ENCODE peak calls at places on chromosome 14, in nine cellular contexts. One of them, this sample, is unnamed.
A peak's percentile ranks its signal among the peaks of the same experiment; 100 is the strongest.

GRCh38 chr14:103739793-103740501 is 24.3 kb downstream of the ZFYVE21 start:
- DNase-seq in amniotic stem cell: no peak
- DNase-seq in lower lobe of right lung: no peak
- DNase-seq in WTC11: no peak
- DNase-seq in activated T-helper 9 cell treated with anti-CD3 and anti-CD28 coated beads, Interleukin-2, amount 50 U/mL, for 16 hours: no peak
- DNase-seq in DMS153: no peak
- DNase-seq in endothelial cell: no peak
- DNase-seq in lower leg skin: peak; percentile 82
- DNase-seq in RKO: no peak
- DNase-seq in this sample: no peak

GRCh38 chr14:90273532-90273931 is 17.2 kb downstream of the PSMC1 start:
- DNase-seq in amniotic stem cell: no peak
- DNase-seq in lower lobe of right lung: no peak
- DNase-seq in WTC11: no peak
- DNase-seq in activated T-helper 9 cell treated with anti-CD3 and anti-CD28 coated beads, Interleukin-2, amount 50 U/mL, for 16 hours: no peak
- DNase-seq in DMS153: no peak
- DNase-seq in endothelial cell: no peak
- DNase-seq in lower leg skin: no peak
- DNase-seq in RKO: no peak
- DNase-seq in this sample: no peak

GRCh38 chr14:60722163-60722835 is 1.9 kb downstream of the SIX4 start:
- DNase-seq in amniotic stem cell: no peak
- DNase-seq in lower lobe of right lung: peak; percentile 47
- DNase-seq in WTC11: peak; percentile 69
- DNase-seq in activated T-helper 9 cell treated with anti-CD3 and anti-CD28 coated beads, Interleukin-2, amount 50 U/mL, for 16 hours: peak; percentile 1
- DNase-seq in DMS153: no peak
- DNase-seq in endothelial cell: peak; percentile 49
- DNase-seq in lower leg skin: peak; percentile 84
- DNase-seq in RKO: peak; percentile 77
- DNase-seq in this sample: no peak

GRCh38 chr14:77353469-77354141 is 23.3 kb downstream of the TMED8 start:
- DNase-seq in amniotic stem cell: no peak
- DNase-seq in lower lobe of right lung: no peak
- DNase-seq in WTC11: no peak
- DNase-seq in activated T-helper 9 cell treated with anti-CD3 and anti-CD28 coated beads, Interleukin-2, amount 50 U/mL, for 16 hours: no peak
- DNase-seq in DMS153: no peak
- DNase-seq in endothelial cell: no peak
- DNase-seq in lower leg skin: no peak
- DNase-seq in RKO: no peak
- DNase-seq in this sample: no peak

GRCh38 chr14:102076793-102077759 is 9.8 kb downstream of the HSP90AA1 start:
- DNase-seq in amniotic stem cell: no peak
- DNase-seq in lower lobe of right lung: no peak
- DNase-seq in WTC11: no peak
- DNase-seq in activated T-helper 9 cell treated with anti-CD3 and anti-CD28 coated beads, Interleukin-2, amount 50 U/mL, for 16 hours: no peak
- DNase-seq in DMS153: no peak
- DNase-seq in endothelial cell: no peak
- DNase-seq in lower leg skin: no peak
- DNase-seq in RKO: no peak
- DNase-seq in this sample: no peak

GRCh38 chr14:92690171-92691011 is 58.0 kb downstream of the LGMN start:
- DNase-seq in amniotic stem cell: no peak
- DNase-seq in lower lobe of right lung: no peak
- DNase-seq in WTC11: peak; percentile 28
- DNase-seq in activated T-helper 9 cell treated with anti-CD3 and anti-CD28 coated beads, Interleukin-2, amount 50 U/mL, for 16 hours: no peak
- DNase-seq in DMS153: peak; percentile 61
- DNase-seq in endothelial cell: peak; percentile 47
- DNase-seq in lower leg skin: no peak
- DNase-seq in RKO: peak; percentile 69
- DNase-seq in this sample: no peak

GRCh38 chr14:52485350-52485960 is 66.8 kb downstream of the TXNDC16 start:
- DNase-seq in amniotic stem cell: no peak
- DNase-seq in lower lobe of right lung: no peak
- DNase-seq in WTC11: no peak
- DNase-seq in activated T-helper 9 cell treated with anti-CD3 and anti-CD28 coated beads, Interleukin-2, amount 50 U/mL, for 16 hours: no peak
- DNase-seq in DMS153: no peak
- DNase-seq in endothelial cell: no peak
- DNase-seq in lower leg skin: no peak
- DNase-seq in RKO: no peak
- DNase-seq in this sample: no peak

GRCh38 chr14:83556746-83557460 is 1973.0 kb upstream of the FLRT2 start:
- DNase-seq in amniotic stem cell: no peak
- DNase-seq in lower lobe of right lung: no peak
- DNase-seq in WTC11: no peak
- DNase-seq in activated T-helper 9 cell treated with anti-CD3 and anti-CD28 coated beads, Interleukin-2, amount 50 U/mL, for 16 hours: no peak
- DNase-seq in DMS153: no peak
- DNase-seq in endothelial cell: no peak
- DNase-seq in lower leg skin: no peak
- DNase-seq in RKO: no peak
- DNase-seq in this sample: no peak

GRCh38 chr14:95482967-95483842 is 33.2 kb downstream of the SYNE3 start:
- DNase-seq in amniotic stem cell: peak; percentile 84
- DNase-seq in lower lobe of right lung: peak; percentile 64
- DNase-seq in WTC11: no peak
- DNase-seq in activated T-helper 9 cell treated with anti-CD3 and anti-CD28 coated beads, Interleukin-2, amount 50 U/mL, for 16 hours: no peak
- DNase-seq in DMS153: no peak
- DNase-seq in endothelial cell: no peak
- DNase-seq in lower leg skin: peak; percentile 96
- DNase-seq in RKO: peak; percentile 76
- DNase-seq in this sample: no peak

GRCh38 chr14:23478109-23478698 is 8.7 kb downstream of the NGDN start:
- DNase-seq in amniotic stem cell: no peak
- DNase-seq in lower lobe of right lung: peak; percentile 52
- DNase-seq in WTC11: peak; percentile 49
- DNase-seq in activated T-helper 9 cell treated with anti-CD3 and anti-CD28 coated beads, Interleukin-2, amount 50 U/mL, for 16 hours: peak; percentile 30
- DNase-seq in DMS153: peak; percentile 45
- DNase-seq in endothelial cell: peak; percentile 57
- DNase-seq in lower leg skin: no peak
- DNase-seq in RKO: peak; percentile 75
- DNase-seq in this sample: no peak

GRCh38 chr14:70890842-70891442 is 16.3 kb upstream of the PCNX1 start:
- DNase-seq in amniotic stem cell: no peak
- DNase-seq in lower lobe of right lung: no peak
- DNase-seq in WTC11: no peak
- DNase-seq in activated T-helper 9 cell treated with anti-CD3 and anti-CD28 coated beads, Interleukin-2, amount 50 U/mL, for 16 hours: no peak
- DNase-seq in DMS153: no peak
- DNase-seq in endothelial cell: no peak
- DNase-seq in lower leg skin: no peak
- DNase-seq in RKO: no peak
- DNase-seq in this sample: no peak

GRCh38 chr14:62468946-62469345 is 576.3 kb downstream of the KCNH5 start:
- DNase-seq in amniotic stem cell: no peak
- DNase-seq in lower lobe of right lung: no peak
- DNase-seq in WTC11: no peak
- DNase-seq in activated T-helper 9 cell treated with anti-CD3 and anti-CD28 coated beads, Interleukin-2, amount 50 U/mL, for 16 hours: no peak
- DNase-seq in DMS153: no peak
- DNase-seq in endothelial cell: no peak
- DNase-seq in lower leg skin: no peak
- DNase-seq in RKO: no peak
- DNase-seq in this sample: no peak

GRCh38 chr14:73591690-73592448 is at the start of gene ACOT4:
- DNase-seq in amniotic stem cell: no peak
- DNase-seq in lower lobe of right lung: peak; percentile 66
- DNase-seq in WTC11: peak; percentile 59
- DNase-seq in activated T-helper 9 cell treated with anti-CD3 and anti-CD28 coated beads, Interleukin-2, amount 50 U/mL, for 16 hours: peak; percentile 31
- DNase-seq in DMS153: peak; percentile 20
- DNase-seq in endothelial cell: peak; percentile 34
- DNase-seq in lower leg skin: peak; percentile 84
- DNase-seq in RKO: no peak
- DNase-seq in this sample: no peak

GRCh38 chr14:63453443-63453936 is 89.7 kb downstream of the PPP2R5E start:
- DNase-seq in amniotic stem cell: no peak
- DNase-seq in lower lobe of right lung: no peak
- DNase-seq in WTC11: no peak
- DNase-seq in activated T-helper 9 cell treated with anti-CD3 and anti-CD28 coated beads, Interleukin-2, amount 50 U/mL, for 16 hours: no peak
- DNase-seq in DMS153: no peak
- DNase-seq in endothelial cell: no peak
- DNase-seq in lower leg skin: no peak
- DNase-seq in RKO: no peak
- DNase-seq in this sample: no peak

GRCh38 chr14:101128478-101129450 is 225.2 kb upstream of the RTL1 start:
- DNase-seq in amniotic stem cell: no peak
- DNase-seq in lower lobe of right lung: peak; percentile 31
- DNase-seq in WTC11: no peak
- DNase-seq in activated T-helper 9 cell treated with anti-CD3 and anti-CD28 coated beads, Interleukin-2, amount 50 U/mL, for 16 hours: no peak
- DNase-seq in DMS153: no peak
- DNase-seq in endothelial cell: no peak
- DNase-seq in lower leg skin: peak; percentile 77
- DNase-seq in RKO: no peak
- DNase-seq in this sample: no peak

GRCh38 chr14:36684946-36685345 is 23.3 kb downstream of the PAX9 start:
- DNase-seq in amniotic stem cell: no peak
- DNase-seq in lower lobe of right lung: no peak
- DNase-seq in WTC11: no peak
- DNase-seq in activated T-helper 9 cell treated with anti-CD3 and anti-CD28 coated beads, Interleukin-2, amount 50 U/mL, for 16 hours: no peak
- DNase-seq in DMS153: no peak
- DNase-seq in endothelial cell: no peak
- DNase-seq in lower leg skin: no peak
- DNase-seq in RKO: no peak
- DNase-seq in this sample: no peak

GRCh38 chr14:60965402-60965801 is 15.5 kb downstream of the TRMT5 start:
- DNase-seq in amniotic stem cell: peak; percentile 29
- DNase-seq in lower lobe of right lung: no peak
- DNase-seq in WTC11: no peak
- DNase-seq in activated T-helper 9 cell treated with anti-CD3 and anti-CD28 coated beads, Interleukin-2, amount 50 U/mL, for 16 hours: no peak
- DNase-seq in DMS153: no peak
- DNase-seq in endothelial cell: no peak
- DNase-seq in lower leg skin: no peak
- DNase-seq in RKO: peak; percentile 46
- DNase-seq in this sample: no peak

GRCh38 chr14:36655963-36656768 is 5.5 kb upstream of the PAX9 start:
- DNase-seq in amniotic stem cell: no peak
- DNase-seq in lower lobe of right lung: no peak
- DNase-seq in WTC11: peak; percentile 84
- DNase-seq in activated T-helper 9 cell treated with anti-CD3 and anti-CD28 coated beads, Interleukin-2, amount 50 U/mL, for 16 hours: no peak
- DNase-seq in DMS153: peak; percentile 80
- DNase-seq in endothelial cell: peak; percentile 75
- DNase-seq in lower leg skin: no peak
- DNase-seq in RKO: no peak
- DNase-seq in this sample: no peak

GRCh38 chr14:54568821-54569591 is 2.1 kb downstream of the SAMD4A start:
- DNase-seq in amniotic stem cell: no peak
- DNase-seq in lower lobe of right lung: no peak
- DNase-seq in WTC11: no peak
- DNase-seq in activated T-helper 9 cell treated with anti-CD3 and anti-CD28 coated beads, Interleukin-2, amount 50 U/mL, for 16 hours: no peak
- DNase-seq in DMS153: no peak
- DNase-seq in endothelial cell: no peak
- DNase-seq in lower leg skin: peak; percentile 88
- DNase-seq in RKO: peak; percentile 81
- DNase-seq in this sample: no peak

GRCh38 chr14:39219075-39219499 is 14.6 kb upstream of the MIA2 start:
- DNase-seq in amniotic stem cell: no peak
- DNase-seq in lower lobe of right lung: no peak
- DNase-seq in WTC11: no peak
- DNase-seq in activated T-helper 9 cell treated with anti-CD3 and anti-CD28 coated beads, Interleukin-2, amount 50 U/mL, for 16 hours: no peak
- DNase-seq in DMS153: no peak
- DNase-seq in endothelial cell: no peak
- DNase-seq in lower leg skin: no peak
- DNase-seq in RKO: no peak
- DNase-seq in this sample: no peak

GRCh38 chr14:31403707-31404106 is 16.6 kb downstream of the HEATR5A start:
- DNase-seq in amniotic stem cell: no peak
- DNase-seq in lower lobe of right lung: no peak
- DNase-seq in WTC11: no peak
- DNase-seq in activated T-helper 9 cell treated with anti-CD3 and anti-CD28 coated beads, Interleukin-2, amount 50 U/mL, for 16 hours: no peak
- DNase-seq in DMS153: no peak
- DNase-seq in endothelial cell: no peak
- DNase-seq in lower leg skin: no peak
- DNase-seq in RKO: no peak
- DNase-seq in this sample: no peak

GRCh38 chr14:54085137-54085810 is 128.6 kb upstream of the BMP4 start:
- DNase-seq in amniotic stem cell: no peak
- DNase-seq in lower lobe of right lung: no peak
- DNase-seq in WTC11: no peak
- DNase-seq in activated T-helper 9 cell treated with anti-CD3 and anti-CD28 coated beads, Interleukin-2, amount 50 U/mL, for 16 hours: no peak
- DNase-seq in DMS153: no peak
- DNase-seq in endothelial cell: no peak
- DNase-seq in lower leg skin: no peak
- DNase-seq in RKO: no peak
- DNase-seq in this sample: no peak

GRCh38 chr14:71582705-71583104 is 349.5 kb upstream of the RGS6 start:
- DNase-seq in amniotic stem cell: peak; percentile 51
- DNase-seq in lower lobe of right lung: no peak
- DNase-seq in WTC11: no peak
- DNase-seq in activated T-helper 9 cell treated with anti-CD3 and anti-CD28 coated beads, Interleukin-2, amount 50 U/mL, for 16 hours: no peak
- DNase-seq in DMS153: no peak
- DNase-seq in endothelial cell: no peak
- DNase-seq in lower leg skin: no peak
- DNase-seq in RKO: no peak
- DNase-seq in this sample: no peak

GRCh38 chr14:76910371-76910890 is 84.2 kb downstream of the LRRC74A start:
- DNase-seq in amniotic stem cell: no peak
- DNase-seq in lower lobe of right lung: no peak
- DNase-seq in WTC11: no peak
- DNase-seq in activated T-helper 9 cell treated with anti-CD3 and anti-CD28 coated beads, Interleukin-2, amount 50 U/mL, for 16 hours: no peak
- DNase-seq in DMS153: no peak
- DNase-seq in endothelial cell: no peak
- DNase-seq in lower leg skin: no peak
- DNase-seq in RKO: no peak
- DNase-seq in this sample: no peak

This sample was measured in esophagus squamous epithelium.